ENCODE peak calls at places on chromosome 3, in four cellular contexts. V is hepatocyte, X is left ventricle myocardium inferior, G is left lung. R is an unnamed sample.

GRCh38 chr3:67123914-67124313 is 125.8 kb downstream of the KBTBD8 start:
- DNase-seq in V (no peak), X (no peak), G (no peak), R (no peak)

GRCh38 chr3:25604107-25604805 is 60.5 kb downstream of the TOP2B start:
- DNase-seq in V (no peak), X (no peak), G (no peak), R (no peak)

GRCh38 chr3:171829841-171830559 is 13.1 kb upstream of the TMEM212 start:
- DNase-seq in V (peak; percentile 85), X (peak; percentile 91), G (peak; percentile 84), R (peak; percentile 70)

GRCh38 chr3:32366638-32367368 is 24.9 kb upstream of the CMTM7 start:
- DNase-seq in V (no peak), X (no peak), G (no peak), R (no peak)

GRCh38 chr3:197289726-197290125 is 8.7 kb downstream of the DLG1 start:
- DNase-seq in V (no peak), X (no peak), G (no peak), R (no peak)

GRCh38 chr3:25831578-25831977 is 41.7 kb downstream of the OXSM start:
- DNase-seq in V (peak; percentile 22), X (no peak), G (no peak), R (no peak)

GRCh38 chr3:10511809-10512494 is 6.6 kb upstream of the ATP2B2 start:
- DNase-seq in V (no peak), X (no peak), G (no peak), R (no peak)

GRCh38 chr3:183275418-183275817 is 22.4 kb downstream of the B3GNT5 start:
- DNase-seq in V (peak; percentile 55), X (no peak), G (no peak), R (no peak)

GRCh38 chr3:43161684-43162512 is 56.0 kb upstream of the POMGNT2 start:
- DNase-seq in V (peak; percentile 56), X (no peak), G (no peak), R (no peak)

GRCh38 chr3:144636833-144637232 is 665.2 kb downstream of the DIPK2A start:
- DNase-seq in V (peak; percentile 62), X (no peak), G (no peak), R (no peak)

GRCh38 chr3:141644931-141645330 is 93.2 kb upstream of the RNF7 start:
- DNase-seq in V (peak; percentile 71), X (peak; percentile 80), G (peak; percentile 96), R (peak; percentile 92)

GRCh38 chr3:45597581-45597980 is 3.0 kb downstream of the LIMD1 start:
- DNase-seq in V (no peak), X (no peak), G (no peak), R (no peak)

GRCh38 chr3:154904328-154904727 is 175.8 kb upstream of the MME start:
- DNase-seq in V (peak; percentile 13), X (no peak), G (no peak), R (no peak)

GRCh38 chr3:38454179-38454883 is 641 bp downstream of the ACVR2B start:
- DNase-seq in V (peak; percentile 79), X (peak; percentile 25), G (peak; percentile 84), R (peak; percentile 68)
- TF ChIP-seq CTCF in V (no peak), X (no peak), G (no peak), R (no peak)

DNA sequence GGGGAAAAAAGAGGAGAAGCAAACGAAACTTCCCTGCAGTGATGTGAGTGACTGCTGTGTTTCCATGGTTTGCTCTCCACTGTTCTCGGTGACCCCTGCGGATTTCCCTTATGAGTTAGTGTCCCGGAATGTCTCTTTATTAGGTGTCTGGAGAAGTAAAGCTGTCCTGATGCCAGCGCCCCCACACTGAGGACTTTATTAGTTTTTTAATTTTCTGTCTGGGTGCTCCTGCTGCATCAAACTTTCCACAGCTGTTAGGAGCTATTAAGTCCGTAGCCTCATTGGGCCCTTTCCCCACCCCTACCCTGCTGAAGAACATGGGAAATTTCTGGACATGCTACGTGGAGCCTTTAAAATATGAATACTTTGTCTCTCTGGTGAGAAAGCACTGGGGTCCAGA is 161.8 kb upstream of the HES1 start:
- DNase-seq in V (peak; percentile 41), X (no peak), G (no peak), R (no peak)
- H3K4me1 ChIP-seq in V (peaks cover 24% of the 10 kb centered on the region), X (peaks cover 6% of the 10 kb centered on the region), G (peaks cover 35% of the 10 kb centered on the region), R (peaks cover 42% of the 10 kb centered on the region)

DNA sequence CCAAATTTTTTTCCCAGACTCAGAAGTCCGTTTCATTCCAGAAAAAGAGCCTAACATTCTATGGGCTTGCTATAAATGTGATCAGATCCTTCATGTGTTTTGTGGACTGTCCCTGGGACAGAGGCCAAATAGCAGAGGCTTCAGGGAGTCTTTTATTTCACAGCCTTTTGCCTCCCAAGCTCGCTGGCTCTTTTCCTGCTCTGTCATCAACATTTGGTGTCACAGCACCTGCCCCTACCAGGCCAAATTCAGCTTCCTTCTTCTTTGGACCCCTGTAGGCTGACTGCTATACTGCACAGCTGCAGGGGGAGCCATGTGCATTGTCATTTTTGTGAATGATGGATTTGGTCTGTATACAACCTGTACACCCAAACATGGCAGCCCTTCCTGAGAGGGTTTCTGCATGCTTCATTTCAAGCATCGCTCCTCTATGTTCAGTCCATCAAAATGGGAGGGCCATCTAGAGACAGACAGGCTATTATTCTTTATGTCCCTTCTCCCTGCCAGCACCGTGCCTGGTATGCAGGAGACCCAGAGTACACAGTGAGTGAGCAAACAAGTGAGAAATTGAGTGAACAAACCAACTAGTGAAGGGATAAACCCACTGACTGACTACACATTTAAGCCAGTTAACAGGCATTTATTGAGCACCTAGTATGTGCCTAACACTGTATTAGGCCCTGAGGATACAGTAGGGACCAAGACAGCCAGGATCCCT is 17.9 kb upstream of the RPP14 start:
- DNase-seq in V (no peak), X (no peak), G (no peak), R (no peak)
- TF ChIP-seq CTCF in V (no peak), X (no peak), G (no peak), R (no peak)

DNA sequence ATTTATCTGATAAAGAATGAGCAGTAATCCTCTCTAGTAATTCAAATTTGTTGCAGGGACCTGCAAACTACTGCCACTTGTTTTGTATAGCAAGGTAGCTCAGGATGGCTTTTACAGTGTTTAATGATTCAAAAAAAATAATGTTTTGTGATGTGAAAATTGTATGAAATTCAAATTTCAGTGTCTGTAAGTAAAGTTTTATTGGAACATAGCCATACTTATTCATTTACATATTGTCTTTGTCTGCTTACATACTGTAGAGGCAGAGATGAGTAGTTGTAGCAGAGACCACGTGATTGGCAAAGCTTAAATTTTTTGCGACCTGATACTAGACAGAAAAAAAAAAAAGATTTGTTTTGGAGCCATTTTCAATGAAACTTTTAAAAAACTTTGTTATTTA is 6.5 kb upstream of the UTS2B start:
- DNase-seq in V (no peak), X (no peak), G (no peak), R (no peak)
- H3K4me1 ChIP-seq in V (peaks cover 6% of the 10 kb centered on the region), X (peaks cover 100% of the 10 kb centered on the region), G (peaks cover 59% of the 10 kb centered on the region), R (peaks cover 64% of the 10 kb centered on the region)

GRCh38 chr3:36707623-36708409 is 56.5 kb downstream of the DCLK3 start:
- DNase-seq in V (no peak), X (no peak), G (no peak), R (no peak)
- TF ChIP-seq CTCF in V (no peak), X (no peak), G (no peak), R (no peak)

GRCh38 chr3:138915503-138916498 is 31.1 kb downstream of the FOXL2 start:
- DNase-seq in V (peak; percentile 95), X (peak; percentile 95), G (peak; percentile 99), R (peak; percentile 96)
- H3K4me1 ChIP-seq in V (no peaks in the 10 kb centered on the region), X (peaks cover 19% of the 10 kb centered on the region), G (peaks cover 16% of the 10 kb centered on the region), R (peaks cover 17% of the 10 kb centered on the region)

GRCh38 chr3:160929595-160929994 is 173.6 kb downstream of the PPM1L start:
- DNase-seq in V (no peak), X (peak; percentile 66), G (no peak), R (no peak)
- TF ChIP-seq CTCF in V (peak; percentile 15), X (peak; percentile 64), G (no peak), R (no peak)

GRCh38 chr3:113231827-113232253 is 20.5 kb downstream of the BOC start:
- DNase-seq in V (peak; percentile 68), X (no peak), G (no peak), R (no peak)

GRCh38 chr3:113233497-113233896 is 22.1 kb downstream of the BOC start:
- DNase-seq in V (no peak), X (no peak), G (no peak), R (no peak)

GRCh38 chr3:113232367-113232766 is 21.0 kb downstream of the BOC start:
- DNase-seq in V (no peak), X (no peak), G (no peak), R (no peak)

GRCh38 chr3:113228969-113229368 is 17.6 kb downstream of the BOC start:
- DNase-seq in V (no peak), X (no peak), G (no peak), R (no peak)

GRCh38 chr3:113231391-113231790 is 20.0 kb downstream of the BOC start:
- DNase-seq in V (no peak), X (no peak), G (no peak), R (no peak)
- H3K4me1 ChIP-seq in V (peaks cover 25% of the 10 kb centered on the region), X (peaks cover 22% of the 10 kb centered on the region), G (no peaks in the 10 kb centered on the region), R (peaks cover 6% of the 10 kb centered on the region)

DNA sequence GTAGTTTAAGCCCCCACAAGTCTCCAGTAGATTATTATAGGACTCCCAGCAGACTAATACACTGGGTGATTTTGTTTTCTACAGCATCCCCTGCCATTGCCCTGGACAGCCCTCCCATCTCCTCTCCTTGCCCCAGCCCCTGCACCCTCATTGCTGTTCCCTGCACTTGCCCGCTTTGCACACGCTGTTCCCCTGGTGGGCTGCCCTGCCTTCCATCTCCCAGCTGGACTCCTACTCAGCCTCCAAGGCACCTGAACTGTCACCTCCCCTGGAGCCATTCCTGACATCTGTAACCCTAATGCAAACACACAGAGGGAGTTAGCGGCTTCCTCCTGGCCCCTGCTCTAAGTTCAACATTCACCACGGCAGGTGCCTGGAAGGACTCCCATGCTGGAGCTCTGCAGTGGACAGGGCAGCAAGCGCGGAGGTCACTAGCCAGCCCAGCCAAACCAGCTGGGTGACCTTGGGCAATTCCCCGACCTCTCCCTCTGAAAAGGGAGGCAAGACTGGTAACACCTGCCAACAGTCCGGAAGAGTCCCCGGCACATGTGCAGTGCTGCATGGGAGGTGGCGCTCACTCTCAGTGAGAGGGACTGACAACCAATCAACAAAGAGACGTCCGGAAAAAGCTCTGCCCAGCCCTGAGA is 38.8 kb upstream of the IQSEC1 start:
- DNase-seq in V (no peak), X (no peak), G (peak; percentile 65), R (peak; percentile 58)
- TF ChIP-seq CTCF in V (no peak), X (no peak), G (no peak), R (no peak)

GRCh38 chr3:122076414-122077292 is 21.5 kb downstream of the CD86 start:
- DNase-seq in V (no peak), X (no peak), G (no peak), R (no peak)
- H3K4me1 ChIP-seq in V (no peaks in the 10 kb centered on the region), X (peaks cover 8% of the 10 kb centered on the region), G (peaks cover 26% of the 10 kb centered on the region), R (peaks cover 18% of the 10 kb centered on the region)